ENCODE peak calls at places on chromosomes 5 and 9, in seven cellular contexts. B, T, C, V, S, Z and G are unnamed samples.

GRCh38 chr5:31916327-31916726 is 257.8 kb downstream of the GOLPH3 start:
- DNase-seq in T (no peak), Z (no peak), V (no peak), S (no peak), B (no peak), C (peak; percentile 69), G (no peak)

GRCh38 chr5:108634951-108635288 is 112.8 kb upstream of the FER start:
- DNase-seq in S (no peak), C (no peak), Z (no peak), V (no peak), T (no peak), B (peak; percentile 35), G (no peak)

GRCh38 chr5:80275347-80275746 is 19.5 kb upstream of the SERINC5 start:
- DNase-seq in V (no peak), B (no peak), T (peak; percentile 70), Z (no peak), C (no peak), S (no peak), G (no peak)

GRCh38 chr5:177458912-177459350 is 12.3 kb downstream of the PRR7 start:
- DNase-seq in S (peak; percentile 34), B (no peak), V (no peak), C (no peak), T (no peak), Z (no peak), G (no peak)

GRCh38 chr5:74657165-74657564 is 16.6 kb upstream of the ENC1 start:
- DNase-seq in V (no peak), B (no peak), C (no peak), S (no peak), Z (no peak), T (no peak), G (no peak)

GRCh38 chr5:28517691-28518090 is 1479.3 kb upstream of the CDH9 start:
- DNase-seq in V (no peak), B (no peak), T (no peak), Z (no peak), C (no peak), S (no peak), G (no peak)

GRCh38 chr9:108049026-108049591 is 559.5 kb upstream of the KLF4 start:
- DNase-seq in C (peak; percentile 19), Z (peak; percentile 91), T (no peak), V (no peak), S (no peak), B (no peak), G (no peak)

GRCh38 chr5:125229556-125229955 is 483.1 kb upstream of the ZNF608 start:
- DNase-seq in C (no peak), T (no peak), Z (no peak), S (no peak), V (no peak), B (no peak), G (no peak)

DNA sequence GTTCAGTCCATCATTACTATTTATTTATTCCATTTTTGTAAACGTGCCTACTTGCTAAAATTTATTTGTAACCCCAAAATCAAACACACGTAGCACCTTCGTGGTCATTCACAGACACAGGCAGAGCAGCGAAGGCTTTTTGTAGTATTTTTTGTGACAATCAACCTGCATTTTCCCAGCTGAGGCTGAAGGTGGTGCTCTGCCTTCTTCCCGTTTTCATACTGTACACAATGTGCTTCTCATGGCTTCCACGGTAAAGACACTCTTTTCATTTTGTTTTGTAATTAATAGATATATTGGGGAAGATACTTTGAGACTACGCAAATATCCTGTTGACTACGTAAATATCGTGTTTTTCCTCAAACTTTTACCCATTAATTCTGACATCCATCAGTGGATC is 19.4 kb downstream of the DAP start:
- DNase-seq in Z (no peak), B (no peak), T (no peak), S (no peak), V (no peak), C (no peak), G (no peak)
- TF ChIP-seq CTCF in Z (no peak), B (no peak), T (peak; percentile 67), S (no peak), V (no peak), C (no peak), G (no peak)

GRCh38 chr5:61301345-61301744 is 30.7 kb upstream of the ZSWIM6 start:
- DNase-seq in V (no peak), S (no peak), T (no peak), Z (no peak), C (no peak), B (no peak), G (no peak)
- TF ChIP-seq CTCF in V (no peak), S (no peak), T (no peak), Z (no peak), C (no peak), B (no peak), G (no peak)

GRCh38 chr5:153782589-153783238 is 256.0 kb downstream of the FAM114A2 start:
- DNase-seq in Z (peak; percentile 45), C (no peak), V (no peak), B (no peak), T (no peak), S (no peak), G (no peak)
- TF ChIP-seq CTCF in Z (no peak), C (no peak), V (no peak), B (no peak), T (no peak), S (no peak), G (no peak)

GRCh38 chr9:137240321-137240840 is 706 bp upstream of the TUBB4B start:
- DNase-seq in V (no peak), Z (peak; percentile 64), T (peak; percentile 74), B (peak; percentile 66), S (peak; percentile 65), C (peak; percentile 72), G (no peak)
- TF ChIP-seq CTCF in V (peak; percentile 22), Z (peak; percentile 12), T (peak; percentile 32), B (peak; percentile 26), S (no peak), C (no peak), G (no peak)